ENCODE peak calls at places on chromosome X, in four cellular contexts. One of them, this sample, is unnamed.

GRCh38 chrX:49930046-49930445 is 7.7 kb downstream of the CLCN5 start:
- DNase-seq in myocyte: peak; percentile 42
- DNase-seq in posterior vena cava: no peak
- DNase-seq in substantia nigra: no peak
- DNase-seq in this sample: no peak

GRCh38 chrX:69107747-69108410 is 57.4 kb downstream of the PJA1 start:
- DNase-seq in posterior vena cava: no peak
- DNase-seq in myocyte: no peak
- DNase-seq in substantia nigra: no peak
- DNase-seq in this sample: no peak

GRCh38 chrX:70025464-70025863 is 24.3 kb downstream of the AWAT2 start:
- DNase-seq in substantia nigra: no peak
- DNase-seq in myocyte: no peak
- DNase-seq in posterior vena cava: no peak
- DNase-seq in this sample: no peak

GRCh38 chrX:18426004-18426320 is 554 bp downstream of the CDKL5 start:
- DNase-seq in substantia nigra: no peak
- DNase-seq in myocyte: no peak
- DNase-seq in posterior vena cava: no peak
- DNase-seq in this sample: no peak

GRCh38 chrX:36963852-36964251 is 44.3 kb upstream of the FAM47C start:
- DNase-seq in substantia nigra: no peak
- DNase-seq in posterior vena cava: no peak
- DNase-seq in myocyte: no peak
- DNase-seq in this sample: no peak

GRCh38 chrX:44306336-44306735 is 37.1 kb downstream of the EFHC2 start:
- DNase-seq in myocyte: no peak
- DNase-seq in posterior vena cava: no peak
- DNase-seq in substantia nigra: no peak
- DNase-seq in this sample: no peak

GRCh38 chrX:16892504-16893362 is 22.6 kb upstream of the RBBP7 start:
- DNase-seq in substantia nigra: peak; percentile 1
- DNase-seq in posterior vena cava: no peak
- DNase-seq in myocyte: peak; percentile 79
- DNase-seq in this sample: peak; percentile 63

GRCh38 chrX:115047181-115047580 is 29.8 kb upstream of the IL13RA2 start:
- DNase-seq in posterior vena cava: no peak
- DNase-seq in myocyte: no peak
- DNase-seq in substantia nigra: no peak
- DNase-seq in this sample: no peak

GRCh38 chrX:133365886-133366611 is 49.2 kb downstream of the GPC4 start:
- DNase-seq in myocyte: no peak
- DNase-seq in substantia nigra: no peak
- DNase-seq in posterior vena cava: no peak
- DNase-seq in this sample: no peak

GRCh38 chrX:24777660-24778059 is 83.9 kb downstream of the POLA1 start:
- DNase-seq in myocyte: no peak
- DNase-seq in posterior vena cava: no peak
- DNase-seq in substantia nigra: no peak
- DNase-seq in this sample: no peak

GRCh38 chrX:44071070-44071645 is 98.0 kb upstream of the NDP start:
- DNase-seq in myocyte: no peak
- DNase-seq in posterior vena cava: no peak
- DNase-seq in substantia nigra: no peak
- DNase-seq in this sample: no peak

GRCh38 chrX:46310815-46311497 is 234.3 kb downstream of the ZNF674 start:
- DNase-seq in substantia nigra: no peak
- DNase-seq in posterior vena cava: no peak
- DNase-seq in myocyte: no peak
- DNase-seq in this sample: no peak

GRCh38 chrX:83759872-83760271 is 101.1 kb upstream of the CYLC1 start:
- DNase-seq in substantia nigra: no peak
- DNase-seq in myocyte: peak; percentile 1
- DNase-seq in posterior vena cava: no peak
- DNase-seq in this sample: no peak

GRCh38 chrX:107563851-107564250 is 64.5 kb upstream of the PRPS1 start:
- DNase-seq in substantia nigra: no peak
- DNase-seq in posterior vena cava: no peak
- DNase-seq in myocyte: no peak
- DNase-seq in this sample: no peak

GRCh38 chrX:48560056-48560455 is 14.2 kb upstream of the RBM3 start:
- DNase-seq in posterior vena cava: no peak
- DNase-seq in substantia nigra: no peak
- DNase-seq in myocyte: no peak
- DNase-seq in this sample: no peak

GRCh38 chrX:24369816-24370215 is 9.4 kb downstream of the SUPT20HL1 start:
- DNase-seq in posterior vena cava: no peak
- DNase-seq in myocyte: no peak
- DNase-seq in substantia nigra: no peak
- DNase-seq in this sample: no peak

GRCh38 chrX:94662665-94663064 is 988.7 kb downstream of the FAM133A start:
- DNase-seq in substantia nigra: no peak
- DNase-seq in posterior vena cava: no peak
- DNase-seq in myocyte: no peak
- DNase-seq in this sample: no peak

GRCh38 chrX:114976321-114976720 is 41.1 kb downstream of the IL13RA2 start:
- DNase-seq in substantia nigra: no peak
- DNase-seq in posterior vena cava: no peak
- DNase-seq in myocyte: no peak
- DNase-seq in this sample: no peak

GRCh38 chrX:44239036-44239435 is 104.4 kb downstream of the EFHC2 start:
- DNase-seq in substantia nigra: no peak
- DNase-seq in posterior vena cava: no peak
- DNase-seq in myocyte: no peak
- DNase-seq in this sample: no peak